ENCODE peak calls at places on chromosomes 1 and 21, in five cellular contexts. One of them, this sample, is unnamed.

GRCh38 chr1:44377925-44378784 is 23.1 kb upstream of the ERI3 start:
- DNase-seq in activated CD4-positive, alpha-beta T cell treated with anti-CD3 and anti-CD28 coated beads, Interleukin-2, amount 10 ng/mL, durations not matched to agents 7 days and 5 days: peak
- DNase-seq in Calu3: peak
- DNase-seq in left lung: no peak
- DNase-seq in uterus: no peak
- DNase-seq in this sample: peak

GRCh38 chr1:178330153-178330552 is 166.6 kb downstream of the CLEC20A start:
- DNase-seq in left lung: no peak
- DNase-seq in uterus: no peak
- DNase-seq in Calu3: no peak
- DNase-seq in activated CD4-positive, alpha-beta T cell treated with anti-CD3 and anti-CD28 coated beads, Interleukin-2, amount 10 ng/mL, durations not matched to agents 7 days and 5 days: no peak
- DNase-seq in this sample: no peak

GRCh38 chr1:151606384-151606783 is 5.5 kb upstream of the SNX27 start:
- DNase-seq in uterus: no peak
- DNase-seq in activated CD4-positive, alpha-beta T cell treated with anti-CD3 and anti-CD28 coated beads, Interleukin-2, amount 10 ng/mL, durations not matched to agents 7 days and 5 days: no peak
- DNase-seq in left lung: no peak
- DNase-seq in Calu3: peak
- DNase-seq in this sample: no peak

GRCh38 chr1:157994704-157995540 is 1.5 kb downstream of the KIRREL1 start:
- DNase-seq in uterus: peak
- DNase-seq in left lung: no peak
- DNase-seq in Calu3: no peak
- DNase-seq in activated CD4-positive, alpha-beta T cell treated with anti-CD3 and anti-CD28 coated beads, Interleukin-2, amount 10 ng/mL, durations not matched to agents 7 days and 5 days: no peak
- DNase-seq in this sample: no peak

GRCh38 chr1:15712158-15712557 is 23.9 kb upstream of the SLC25A34 start:
- DNase-seq in Calu3: no peak
- DNase-seq in uterus: no peak
- DNase-seq in left lung: no peak
- DNase-seq in activated CD4-positive, alpha-beta T cell treated with anti-CD3 and anti-CD28 coated beads, Interleukin-2, amount 10 ng/mL, durations not matched to agents 7 days and 5 days: no peak
- DNase-seq in this sample: no peak

GRCh38 chr21:26506951-26507350 is 66.1 kb downstream of the CYYR1 start:
- DNase-seq in Calu3: no peak
- DNase-seq in left lung: no peak
- DNase-seq in activated CD4-positive, alpha-beta T cell treated with anti-CD3 and anti-CD28 coated beads, Interleukin-2, amount 10 ng/mL, durations not matched to agents 7 days and 5 days: no peak
- DNase-seq in uterus: no peak
- DNase-seq in this sample: no peak

GRCh38 chr1:61441723-61442262 is 283.1 kb downstream of the TM2D1 start:
- DNase-seq in Calu3: no peak
- DNase-seq in uterus: peak
- DNase-seq in activated CD4-positive, alpha-beta T cell treated with anti-CD3 and anti-CD28 coated beads, Interleukin-2, amount 10 ng/mL, durations not matched to agents 7 days and 5 days: no peak
- DNase-seq in left lung: no peak
- DNase-seq in this sample: no peak

GRCh38 chr21:46100426-46100825 is 2.5 kb downstream of the COL6A2 start:
- DNase-seq in left lung: no peak
- DNase-seq in uterus: no peak
- DNase-seq in activated CD4-positive, alpha-beta T cell treated with anti-CD3 and anti-CD28 coated beads, Interleukin-2, amount 10 ng/mL, durations not matched to agents 7 days and 5 days: no peak
- DNase-seq in Calu3: no peak
- DNase-seq in this sample: no peak

GRCh38 chr1:219465247-219466093 is 147.4 kb downstream of the ZC3H11B start:
- DNase-seq in activated CD4-positive, alpha-beta T cell treated with anti-CD3 and anti-CD28 coated beads, Interleukin-2, amount 10 ng/mL, durations not matched to agents 7 days and 5 days: no peak
- DNase-seq in uterus: no peak
- DNase-seq in Calu3: no peak
- DNase-seq in left lung: no peak
- DNase-seq in this sample: no peak

GRCh38 chr1:224435318-224435763 is 744 bp upstream of the WDR26 start:
- DNase-seq in Calu3: no peak
- DNase-seq in uterus: no peak
- DNase-seq in activated CD4-positive, alpha-beta T cell treated with anti-CD3 and anti-CD28 coated beads, Interleukin-2, amount 10 ng/mL, durations not matched to agents 7 days and 5 days: no peak
- DNase-seq in left lung: no peak
- DNase-seq in this sample: peak

GRCh38 chr21:35924714-35925301 is 135.5 kb downstream of the SETD4 start:
- DNase-seq in activated CD4-positive, alpha-beta T cell treated with anti-CD3 and anti-CD28 coated beads, Interleukin-2, amount 10 ng/mL, durations not matched to agents 7 days and 5 days: no peak
- DNase-seq in Calu3: peak
- DNase-seq in uterus: no peak
- DNase-seq in left lung: peak
- DNase-seq in this sample: no peak

GRCh38 chr1:91876040-91876470 is 9.9 kb downstream of the TGFBR3 start:
- DNase-seq in uterus: no peak
- DNase-seq in activated CD4-positive, alpha-beta T cell treated with anti-CD3 and anti-CD28 coated beads, Interleukin-2, amount 10 ng/mL, durations not matched to agents 7 days and 5 days: no peak
- DNase-seq in Calu3: no peak
- DNase-seq in left lung: no peak
- DNase-seq in this sample: no peak

GRCh38 chr1:181081399-181081798 is 7.1 kb upstream of the IER5 start:
- DNase-seq in left lung: no peak
- DNase-seq in Calu3: no peak
- DNase-seq in uterus: no peak
- DNase-seq in activated CD4-positive, alpha-beta T cell treated with anti-CD3 and anti-CD28 coated beads, Interleukin-2, amount 10 ng/mL, durations not matched to agents 7 days and 5 days: no peak
- DNase-seq in this sample: no peak

GRCh38 chr1:41481109-41481775 is 3.2 kb downstream of the EDN2 start:
- DNase-seq in uterus: no peak
- DNase-seq in left lung: no peak
- DNase-seq in activated CD4-positive, alpha-beta T cell treated with anti-CD3 and anti-CD28 coated beads, Interleukin-2, amount 10 ng/mL, durations not matched to agents 7 days and 5 days: no peak
- DNase-seq in Calu3: no peak
- DNase-seq in this sample: no peak

GRCh38 chr1:185565314-185565713 is 168.9 kb upstream of the HMCN1 start:
- DNase-seq in left lung: no peak
- DNase-seq in activated CD4-positive, alpha-beta T cell treated with anti-CD3 and anti-CD28 coated beads, Interleukin-2, amount 10 ng/mL, durations not matched to agents 7 days and 5 days: no peak
- DNase-seq in Calu3: peak
- DNase-seq in uterus: no peak
- DNase-seq in this sample: no peak

GRCh38 chr1:29679828-29680558 is 443.7 kb downstream of the PTPRU start:
- DNase-seq in left lung: no peak
- DNase-seq in activated CD4-positive, alpha-beta T cell treated with anti-CD3 and anti-CD28 coated beads, Interleukin-2, amount 10 ng/mL, durations not matched to agents 7 days and 5 days: no peak
- DNase-seq in uterus: no peak
- DNase-seq in Calu3: no peak
- DNase-seq in this sample: no peak

GRCh38 chr1:171805395-171806115 is 24.1 kb downstream of the METTL13 start:
- DNase-seq in activated CD4-positive, alpha-beta T cell treated with anti-CD3 and anti-CD28 coated beads, Interleukin-2, amount 10 ng/mL, durations not matched to agents 7 days and 5 days: no peak
- DNase-seq in uterus: no peak
- DNase-seq in left lung: no peak
- DNase-seq in Calu3: no peak
- DNase-seq in this sample: peak

GRCh38 chr1:111738436-111739221 is 566 bp downstream of the INKA2 start:
- DNase-seq in Calu3: peak
- DNase-seq in left lung: peak
- DNase-seq in uterus: peak
- DNase-seq in activated CD4-positive, alpha-beta T cell treated with anti-CD3 and anti-CD28 coated beads, Interleukin-2, amount 10 ng/mL, durations not matched to agents 7 days and 5 days: peak
- DNase-seq in this sample: peak

GRCh38 chr1:17648457-17649145 is 106.5 kb upstream of the ACTL8 start:
- DNase-seq in Calu3: no peak
- DNase-seq in left lung: no peak
- DNase-seq in uterus: no peak
- DNase-seq in activated CD4-positive, alpha-beta T cell treated with anti-CD3 and anti-CD28 coated beads, Interleukin-2, amount 10 ng/mL, durations not matched to agents 7 days and 5 days: no peak
- DNase-seq in this sample: peak

GRCh38 chr1:247548092-247548491 is 842 bp upstream of the GCSAML start:
- DNase-seq in activated CD4-positive, alpha-beta T cell treated with anti-CD3 and anti-CD28 coated beads, Interleukin-2, amount 10 ng/mL, durations not matched to agents 7 days and 5 days: no peak
- DNase-seq in Calu3: no peak
- DNase-seq in uterus: no peak
- DNase-seq in left lung: no peak
- DNase-seq in this sample: no peak

GRCh38 chr21:42061195-42061865 is 9.8 kb upstream of the UMODL1 start:
- DNase-seq in uterus: no peak
- DNase-seq in activated CD4-positive, alpha-beta T cell treated with anti-CD3 and anti-CD28 coated beads, Interleukin-2, amount 10 ng/mL, durations not matched to agents 7 days and 5 days: peak
- DNase-seq in left lung: peak
- DNase-seq in Calu3: no peak
- DNase-seq in this sample: peak

GRCh38 chr1:228647523-228648444 is 87.5 kb upstream of the RHOU start:
- DNase-seq in Calu3: peak
- DNase-seq in uterus: peak
- DNase-seq in activated CD4-positive, alpha-beta T cell treated with anti-CD3 and anti-CD28 coated beads, Interleukin-2, amount 10 ng/mL, durations not matched to agents 7 days and 5 days: peak
- DNase-seq in left lung: peak
- DNase-seq in this sample: no peak

GRCh38 chr1:3096360-3096759 is 27.4 kb downstream of the PRDM16 start:
- DNase-seq in uterus: no peak
- DNase-seq in Calu3: no peak
- DNase-seq in activated CD4-positive, alpha-beta T cell treated with anti-CD3 and anti-CD28 coated beads, Interleukin-2, amount 10 ng/mL, durations not matched to agents 7 days and 5 days: no peak
- DNase-seq in left lung: no peak
- DNase-seq in this sample: no peak

GRCh38 chr21:30943920-30944319 is 62.5 kb upstream of the KRTAP11-1 start:
- DNase-seq in uterus: no peak
- DNase-seq in activated CD4-positive, alpha-beta T cell treated with anti-CD3 and anti-CD28 coated beads, Interleukin-2, amount 10 ng/mL, durations not matched to agents 7 days and 5 days: no peak
- DNase-seq in Calu3: no peak
- DNase-seq in left lung: no peak
- DNase-seq in this sample: no peak

GRCh38 chr21:31593161-31593560 is 66.3 kb upstream of the SOD1 start:
- DNase-seq in activated CD4-positive, alpha-beta T cell treated with anti-CD3 and anti-CD28 coated beads, Interleukin-2, amount 10 ng/mL, durations not matched to agents 7 days and 5 days: no peak
- DNase-seq in uterus: no peak
- DNase-seq in Calu3: no peak
- DNase-seq in left lung: no peak
- DNase-seq in this sample: no peak

GRCh38 chr21:32611471-32611997 is 643 bp downstream of the CFAP298 start:
- DNase-seq in left lung: no peak
- DNase-seq in Calu3: peak
- DNase-seq in activated CD4-positive, alpha-beta T cell treated with anti-CD3 and anti-CD28 coated beads, Interleukin-2, amount 10 ng/mL, durations not matched to agents 7 days and 5 days: peak
- DNase-seq in uterus: no peak
- DNase-seq in this sample: peak

GRCh38 chr1:155242805-155243358 is 12.4 kb downstream of the ENTREP3 start:
- DNase-seq in Calu3: no peak
- DNase-seq in left lung: no peak
- DNase-seq in activated CD4-positive, alpha-beta T cell treated with anti-CD3 and anti-CD28 coated beads, Interleukin-2, amount 10 ng/mL, durations not matched to agents 7 days and 5 days: no peak
- DNase-seq in uterus: no peak
- DNase-seq in this sample: no peak

GRCh38 chr1:226589008-226589733 is 40.6 kb downstream of the STUM start:
- DNase-seq in Calu3: no peak
- DNase-seq in left lung: no peak
- DNase-seq in uterus: peak
- DNase-seq in activated CD4-positive, alpha-beta T cell treated with anti-CD3 and anti-CD28 coated beads, Interleukin-2, amount 10 ng/mL, durations not matched to agents 7 days and 5 days: no peak
- DNase-seq in this sample: no peak